ENCODE peak calls at places on chromosomes 6 and 20, in ten cellular contexts. C, Y, J, A, K, Z, D, W, P and B are unnamed samples.

GRCh38 chr6:91653954-91654843 is 1067.3 kb upstream of the MAP3K7 start:
- DNase-seq in C (no peak), Y (peak; percentile 35), J (no peak), A (no peak), K (no peak), Z (no peak), D (no peak), W (no peak), P (peak; percentile 47), B (no peak)

GRCh38 chr6:168286116-168286515 is 33.5 kb downstream of the DACT2 start:
- DNase-seq in C (no peak), Y (no peak), J (no peak), A (no peak), K (no peak), Z (no peak), D (no peak), W (no peak), P (no peak), B (no peak)

GRCh38 chr20:43448748-43449535 is 8.8 kb upstream of the SRSF6 start:
- DNase-seq in C (peak; percentile 68), Y (no peak), J (peak; percentile 24), A (peak; percentile 51), K (no peak), Z (peak; percentile 86), D (peak; percentile 68), W (peak; percentile 57), P (peak; percentile 76), B (peak; percentile 65)

GRCh38 chr6:24052632-24053031 is 73.4 kb upstream of the NRSN1 start:
- DNase-seq in C (no peak), Y (peak; percentile 0), J (no peak), A (no peak), K (no peak), Z (no peak), D (peak; percentile 5), W (no peak), P (no peak), B (no peak)

GRCh38 chr20:35005463-35005961 is 49.8 kb downstream of the MYH7B start:
- DNase-seq in C (no peak), Y (no peak), J (no peak), A (no peak), K (no peak), Z (no peak), D (no peak), W (no peak), P (no peak), B (no peak)

GRCh38 chr6:168179702-168180382 is 100.8 kb upstream of the FRMD1 start:
- DNase-seq in C (no peak), Y (no peak), J (no peak), A (no peak), K (no peak), Z (no peak), D (no peak), W (no peak), P (no peak), B (no peak)

GRCh38 chr6:142926494-142927273 is 18.3 kb downstream of the HIVEP2 start:
- DNase-seq in C (peak; percentile 89), Y (peak; percentile 84), J (peak; percentile 69), A (peak; percentile 91), K (no peak), Z (peak; percentile 61), D (peak; percentile 87), W (peak; percentile 59), P (peak; percentile 81), B (peak; percentile 91)

GRCh38 chr6:140445474-140446004 is 1071.1 kb upstream of the CITED2 start:
- DNase-seq in C (no peak), Y (peak; percentile 76), J (no peak), A (no peak), K (no peak), Z (peak; percentile 14), D (no peak), W (peak; percentile 36), P (peak; percentile 24), B (peak; percentile 90)